ENCODE peak calls at places on chromosomes 2 and 18, in five cellular contexts. O, R, X, C and K are unnamed samples.

GRCh38 chr2:57877811-57878572 is 168.6 kb upstream of the VRK2 start:
- DNase-seq in X (no peak), O (no peak), C (no peak), R (no peak), K (no peak)

GRCh38 chr2:167425113-167425512 is 536.8 kb downstream of the XIRP2 start:
- DNase-seq in O (no peak), R (no peak), X (no peak), C (no peak), K (no peak)

GRCh38 chr2:205273148-205273547 is 409.2 kb upstream of the NRP2 start:
- DNase-seq in X (no peak), C (no peak), O (no peak), R (no peak), K (no peak)

GRCh38 chr18:74459877-74460276 is 2.8 kb upstream of the DIPK1C start:
- DNase-seq in R (no peak), X (no peak), O (no peak), C (no peak), K (no peak)

GRCh38 chr2:121721926-121722325 is 14.7 kb downstream of the NIFK start:
- DNase-seq in X (no peak), O (no peak), R (no peak), C (peak; percentile 92), K (no peak)

GRCh38 chr18:36830141-36830495 is 1.2 kb downstream of the KIAA1328 start:
- DNase-seq in C (no peak), X (no peak), R (no peak), O (no peak), K (no peak)

GRCh38 chr2:239327536-239328305 is 73.1 kb downstream of the HDAC4 start:
- DNase-seq in O (no peak), R (peak; percentile 16), X (no peak), C (peak; percentile 27), K (no peak)

GRCh38 chr2:204353823-204354222 is 191.5 kb upstream of the PARD3B start:
- DNase-seq in X (peak; percentile 31), C (peak; percentile 39), O (no peak), R (no peak), K (no peak)

GRCh38 chr2:233436691-233437438 is 82.6 kb downstream of the DGKD start:
- DNase-seq in R (peak; percentile 60), X (no peak), O (no peak), C (no peak), K (no peak)

GRCh38 chr18:37476182-37476581 is 89.4 kb downstream of the CELF4 start:
- DNase-seq in C (peak; percentile 14), R (no peak), X (peak; percentile 68), O (peak; percentile 19), K (peak; percentile 35)

GRCh38 chr2:186740266-186740665 is 46.4 kb downstream of the FAM171B start:
- DNase-seq in R (no peak), X (no peak), O (no peak), C (no peak), K (no peak)

DNA sequence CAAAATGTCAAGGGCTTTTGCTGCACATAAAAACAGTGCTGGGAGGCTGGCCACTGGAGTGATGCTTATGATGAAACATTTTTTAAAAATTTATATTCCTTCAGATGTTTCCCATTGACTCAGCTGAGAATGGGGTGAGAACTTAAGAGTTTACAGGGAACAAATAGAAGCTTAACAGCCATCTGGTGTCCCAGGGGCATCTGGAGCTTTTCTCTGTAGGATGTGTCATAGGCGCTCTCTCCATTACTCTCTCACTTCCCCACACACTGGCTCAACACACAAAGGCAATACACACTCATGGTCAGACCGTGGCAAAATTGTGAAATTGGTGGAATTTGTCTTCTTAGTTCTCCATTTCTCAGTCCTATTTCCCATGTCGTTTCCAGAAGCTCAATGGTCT is 783.1 kb upstream of the LRRTM1 start:
- DNase-seq in X (no peak), C (no peak), R (no peak), O (no peak), K (no peak)
- H3K9me3 ChIP-seq in X (no peaks in the 10 kb centered on the region), C (peaks cover 2% of the 10 kb centered on the region), R (no peaks in the 10 kb centered on the region), O (no peaks in the 10 kb centered on the region), K (no peaks in the 10 kb centered on the region)

DNA sequence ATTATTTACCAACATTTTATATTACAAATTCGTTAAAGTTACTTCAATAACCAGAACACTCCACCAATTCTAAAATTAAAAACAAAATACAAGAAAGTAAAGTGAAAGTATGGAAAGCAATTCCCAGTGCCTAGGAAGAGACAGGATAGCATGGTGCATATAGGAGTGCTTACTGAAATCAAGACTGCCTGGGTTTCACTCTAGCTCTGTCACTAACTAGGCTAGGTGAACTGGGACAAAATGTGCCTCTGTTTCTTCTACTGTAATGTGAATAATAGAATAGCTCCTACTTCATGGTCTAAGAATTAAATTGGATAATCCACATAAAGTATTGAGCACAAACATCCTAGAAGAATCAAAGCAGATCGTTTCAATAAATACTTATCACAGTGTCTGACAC is 22.6 kb downstream of the STK17B start:
- DNase-seq in O (no peak), R (no peak), C (no peak), X (no peak), K (no peak)
- H3K9me3 ChIP-seq in O (no peaks in the 10 kb centered on the region), R (no peaks in the 10 kb centered on the region), C (no peaks in the 10 kb centered on the region), X (no peaks in the 10 kb centered on the region), K (no peaks in the 10 kb centered on the region)

DNA sequence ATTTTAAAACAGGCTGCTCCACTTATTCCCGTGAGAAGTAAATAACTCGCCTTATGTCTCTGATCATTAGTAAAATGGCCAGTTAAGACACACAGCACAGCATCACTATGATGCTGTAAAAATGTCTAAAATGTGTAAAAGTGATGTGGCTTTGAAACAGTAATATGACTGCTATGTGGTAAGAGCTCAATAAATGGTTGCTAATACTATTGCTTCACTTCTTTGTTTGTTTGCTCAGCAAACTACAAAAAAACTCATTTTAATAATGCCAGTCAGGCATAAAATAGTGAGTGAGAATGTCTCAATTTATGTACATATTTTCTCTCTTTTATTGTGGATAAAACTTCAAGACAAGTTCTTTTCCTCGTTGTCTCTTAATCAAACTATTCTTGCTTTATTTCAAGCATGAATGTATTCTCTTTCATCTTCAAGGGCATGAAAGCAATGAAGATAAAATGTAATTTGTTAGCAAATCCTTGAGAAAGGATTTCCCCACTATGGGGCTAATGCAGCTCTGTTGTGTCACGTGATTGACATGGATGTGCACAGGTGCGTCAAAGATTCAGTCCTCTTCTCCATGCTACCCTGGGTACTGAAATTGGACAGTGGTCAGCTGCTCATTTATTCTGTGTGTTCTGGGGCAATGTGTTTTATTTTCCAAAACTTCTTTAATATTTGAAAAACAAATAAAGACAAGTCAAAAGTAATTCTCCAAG is 387.2 kb downstream of the TRIB2 start:
- DNase-seq in C (no peak), R (no peak), O (no peak), X (no peak), K (no peak)
- H3K9me3 ChIP-seq in C (no peaks in the 10 kb centered on the region), R (no peaks in the 10 kb centered on the region), O (no peaks in the 10 kb centered on the region), X (no peaks in the 10 kb centered on the region), K (no peaks in the 10 kb centered on the region)

DNA sequence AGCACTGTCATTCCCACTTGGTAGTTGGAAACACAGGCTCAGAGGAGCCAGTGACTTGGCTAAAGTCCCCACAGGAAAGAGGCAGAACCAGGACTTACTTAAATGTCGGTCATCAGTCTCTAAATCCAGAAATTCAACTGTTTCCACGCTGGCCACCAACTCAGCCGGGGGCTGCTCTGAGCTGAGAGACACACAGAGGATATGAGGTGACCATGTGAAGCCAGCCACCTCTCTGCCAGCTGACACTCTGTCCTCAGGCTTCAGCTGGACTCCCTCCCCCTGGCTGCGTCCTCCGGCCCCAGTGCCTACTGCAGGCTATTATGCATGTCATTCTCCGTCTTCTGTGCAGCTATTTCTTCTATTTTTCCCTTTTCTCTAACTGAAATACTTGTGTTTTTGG is 168.9 kb downstream of the ANKRD30B start:
- DNase-seq in C (no peak), R (no peak), O (no peak), X (no peak), K (no peak)
- H3K9me3 ChIP-seq in C (peaks cover 34% of the 10 kb centered on the region), R (no peaks in the 10 kb centered on the region), O (no peaks in the 10 kb centered on the region), X (no peaks in the 10 kb centered on the region), K (no peaks in the 10 kb centered on the region)

GRCh38 chr2:157625311-157625710 is 3.4 kb downstream of the ACVR1C start:
- DNase-seq in O (no peak), C (no peak), R (no peak), X (no peak), K (no peak)
- H3K9me3 ChIP-seq in O (no peaks in the 10 kb centered on the region), C (no peaks in the 10 kb centered on the region), R (no peaks in the 10 kb centered on the region), X (no peaks in the 10 kb centered on the region), K (no peaks in the 10 kb centered on the region)

GRCh38 chr18:54825626-54826344 is 2.5 kb upstream of the RAB27B start:
- DNase-seq in O (no peak), C (no peak), X (no peak), R (no peak), K (no peak)

GRCh38 chr18:54828986-54829385 is 709 bp downstream of the RAB27B start:
- DNase-seq in O (no peak), X (no peak), R (no peak), C (no peak), K (no peak)

GRCh38 chr18:54828290-54828871 is at the start of gene RAB27B:
- DNase-seq in C (peak; percentile 85), O (peak; percentile 92), R (peak; percentile 23), X (peak; percentile 86), K (peak; percentile 65)

DNA sequence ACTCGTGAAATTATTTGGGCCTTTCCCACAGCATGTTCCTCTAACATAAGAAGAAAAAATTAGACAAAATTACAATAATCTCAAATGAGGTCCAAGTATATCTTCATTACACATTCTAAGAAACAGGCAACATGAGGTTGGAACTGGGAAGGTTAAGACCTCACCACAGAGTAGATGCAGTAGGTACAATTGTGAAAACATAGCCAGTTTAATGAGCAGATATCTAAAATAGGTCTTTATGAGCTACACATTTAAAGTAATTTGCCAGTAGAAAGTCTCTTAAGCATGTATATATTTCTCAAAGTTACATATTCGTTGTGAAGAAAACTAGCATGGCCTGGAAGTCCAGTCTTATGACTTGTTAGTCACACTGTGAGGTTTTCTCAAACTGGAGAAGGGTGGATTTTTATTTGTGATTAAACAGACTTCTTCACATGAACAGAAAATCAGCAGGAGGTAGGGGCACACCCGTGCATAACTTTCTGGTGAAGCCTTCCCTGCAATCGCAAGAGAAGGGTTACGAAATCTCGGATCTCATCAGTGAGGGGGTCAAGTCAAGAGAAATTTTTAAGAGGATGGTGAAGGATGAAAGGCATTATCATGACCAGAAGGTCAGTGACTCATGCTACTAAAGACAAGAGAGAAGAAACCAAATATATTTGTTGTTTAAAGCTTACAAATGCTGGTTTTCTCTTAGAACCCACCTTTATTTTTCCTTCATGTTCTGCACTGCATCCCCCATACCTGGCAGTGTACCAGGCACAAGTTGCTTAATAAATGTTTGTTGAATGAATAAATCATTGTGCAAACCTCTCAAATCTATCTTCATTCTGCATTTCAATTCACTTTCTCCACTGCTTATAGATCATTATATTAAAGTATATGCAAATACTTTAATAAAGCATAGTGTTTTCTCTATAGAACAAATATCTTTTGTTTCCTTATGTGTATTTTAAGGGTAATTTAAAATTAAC is 5.1 kb upstream of the RAB27B start:
- DNase-seq in O (no peak), C (peak; percentile 92), R (no peak), X (no peak), K (no peak)
- H3K9me3 ChIP-seq in O (no peaks in the 10 kb centered on the region), C (no peaks in the 10 kb centered on the region), R (no peaks in the 10 kb centered on the region), X (no peaks in the 10 kb centered on the region), K (no peaks in the 10 kb centered on the region)